ENCODE peak calls at places on chromosomes 5 and 9, in four cellular contexts. One of them, this sample, is unnamed.

GRCh38 chr5:82405166-82405565 is 127.0 kb upstream of the RPS23 start:
- DNase-seq in body of pancreas: no peak
- DNase-seq in IMR-90: peak; percentile 87
- DNase-seq in A549: no peak
- DNase-seq in this sample: no peak

GRCh38 chr9:5455181-5455580 is 4.8 kb downstream of the CD274 start:
- DNase-seq in body of pancreas: no peak
- DNase-seq in IMR-90: peak; percentile 83
- DNase-seq in A549: peak; percentile 20
- DNase-seq in this sample: no peak

GRCh38 chr9:37999501-38000189 is 69.4 kb downstream of the SHB start:
- DNase-seq in IMR-90: peak; percentile 61
- DNase-seq in body of pancreas: no peak
- DNase-seq in A549: no peak
- DNase-seq in this sample: no peak

GRCh38 chr5:172267943-172268342 is 15.6 kb downstream of the UBTD2 start:
- DNase-seq in IMR-90: no peak
- DNase-seq in A549: no peak
- DNase-seq in body of pancreas: no peak
- DNase-seq in this sample: no peak

GRCh38 chr9:113581865-113582697 is 118.6 kb downstream of the RGS3 start:
- DNase-seq in A549: no peak
- DNase-seq in IMR-90: peak; percentile 84
- DNase-seq in body of pancreas: peak; percentile 83
- DNase-seq in this sample: peak; percentile 87

GRCh38 chr5:127369772-127370171 is 79.2 kb downstream of the MEGF10 start:
- DNase-seq in IMR-90: no peak
- DNase-seq in body of pancreas: no peak
- DNase-seq in A549: no peak
- DNase-seq in this sample: no peak

GRCh38 chr5:60455589-60455988 is 244.4 kb downstream of the DEPDC1B start:
- DNase-seq in A549: no peak
- DNase-seq in IMR-90: no peak
- DNase-seq in body of pancreas: no peak
- DNase-seq in this sample: no peak

GRCh38 chr9:22008662-22009562 is at the start of gene CDKN2B:
- DNase-seq in IMR-90: peak; percentile 94
- DNase-seq in body of pancreas: peak; percentile 97
- DNase-seq in A549: no peak
- DNase-seq in this sample: peak; percentile 97

GRCh38 chr9:127050581-127050980 is 71.9 kb downstream of the ANGPTL2 start:
- DNase-seq in IMR-90: no peak
- DNase-seq in body of pancreas: no peak
- DNase-seq in A549: no peak
- DNase-seq in this sample: no peak

GRCh38 chr5:115432691-115433090 is 111.9 kb downstream of the FEM1C start:
- DNase-seq in body of pancreas: no peak
- DNase-seq in IMR-90: peak; percentile 61
- DNase-seq in A549: no peak
- DNase-seq in this sample: no peak

GRCh38 chr5:38018011-38018410 is 178.2 kb upstream of the GDNF start:
- DNase-seq in IMR-90: no peak
- DNase-seq in body of pancreas: no peak
- DNase-seq in A549: no peak
- DNase-seq in this sample: no peak

DNA sequence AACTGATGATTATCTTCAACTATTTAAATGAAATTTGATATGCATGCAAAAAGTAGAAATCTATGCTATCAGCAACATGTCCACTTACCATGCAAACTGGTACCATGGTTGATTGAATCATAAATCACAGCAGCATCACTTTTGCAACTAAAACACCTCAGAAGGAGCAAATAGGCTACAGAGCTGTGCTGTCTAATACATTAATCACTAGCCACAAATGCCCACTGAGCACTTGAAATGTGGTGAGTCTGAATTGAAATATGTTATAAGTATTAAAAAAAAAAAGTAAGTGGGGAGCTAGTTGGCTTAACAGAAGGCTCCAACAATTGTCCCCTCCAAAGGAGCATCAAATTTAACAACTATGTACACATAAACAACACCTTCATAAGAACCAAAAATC is 112.5 kb downstream of the FAM114A2 start:
- DNase-seq in IMR-90: no peak
- DNase-seq in body of pancreas: no peak
- DNase-seq in A549: no peak
- DNase-seq in this sample: no peak
- TF ChIP-seq CTCF in IMR-90: no peak
- TF ChIP-seq CTCF in body of pancreas: no peak
- TF ChIP-seq CTCF in A549: no peak
- TF ChIP-seq CTCF in this sample: no peak

GRCh38 chr5:141597394-141597793 is 21.4 kb downstream of the DIAPH1 start:
- DNase-seq in body of pancreas: no peak
- DNase-seq in A549: no peak
- DNase-seq in IMR-90: no peak
- DNase-seq in this sample: no peak
- TF ChIP-seq POLR2A in body of pancreas: no peak
- TF ChIP-seq POLR2A in A549: no peak
- TF ChIP-seq POLR2A in IMR-90: no peak
- TF ChIP-seq POLR2A in this sample: no peak

DNA sequence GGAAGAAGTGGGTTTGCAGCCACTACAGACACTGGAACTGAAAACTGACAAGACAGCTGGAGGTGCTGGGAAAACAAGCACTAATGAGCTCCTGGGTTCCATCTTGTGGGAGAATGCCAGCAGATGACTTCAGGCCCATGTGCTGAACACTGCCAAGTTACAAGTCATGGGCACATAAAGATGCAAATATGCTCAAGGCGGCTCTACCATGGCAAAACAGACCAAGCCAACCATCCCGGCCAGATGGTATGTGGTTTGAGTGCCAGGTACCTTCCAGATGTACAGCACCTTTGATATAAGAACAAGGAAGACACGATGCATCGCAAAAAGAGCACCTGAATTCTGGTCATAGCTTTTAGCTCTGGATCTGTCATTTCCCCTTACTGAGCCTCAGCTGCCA is 19.9 kb downstream of the TNFSF8 start:
- DNase-seq in A549: no peak
- DNase-seq in IMR-90: no peak
- DNase-seq in body of pancreas: no peak
- DNase-seq in this sample: no peak
- TF ChIP-seq CTCF in A549: no peak
- TF ChIP-seq CTCF in IMR-90: no peak
- TF ChIP-seq CTCF in body of pancreas: no peak
- TF ChIP-seq CTCF in this sample: no peak

DNA sequence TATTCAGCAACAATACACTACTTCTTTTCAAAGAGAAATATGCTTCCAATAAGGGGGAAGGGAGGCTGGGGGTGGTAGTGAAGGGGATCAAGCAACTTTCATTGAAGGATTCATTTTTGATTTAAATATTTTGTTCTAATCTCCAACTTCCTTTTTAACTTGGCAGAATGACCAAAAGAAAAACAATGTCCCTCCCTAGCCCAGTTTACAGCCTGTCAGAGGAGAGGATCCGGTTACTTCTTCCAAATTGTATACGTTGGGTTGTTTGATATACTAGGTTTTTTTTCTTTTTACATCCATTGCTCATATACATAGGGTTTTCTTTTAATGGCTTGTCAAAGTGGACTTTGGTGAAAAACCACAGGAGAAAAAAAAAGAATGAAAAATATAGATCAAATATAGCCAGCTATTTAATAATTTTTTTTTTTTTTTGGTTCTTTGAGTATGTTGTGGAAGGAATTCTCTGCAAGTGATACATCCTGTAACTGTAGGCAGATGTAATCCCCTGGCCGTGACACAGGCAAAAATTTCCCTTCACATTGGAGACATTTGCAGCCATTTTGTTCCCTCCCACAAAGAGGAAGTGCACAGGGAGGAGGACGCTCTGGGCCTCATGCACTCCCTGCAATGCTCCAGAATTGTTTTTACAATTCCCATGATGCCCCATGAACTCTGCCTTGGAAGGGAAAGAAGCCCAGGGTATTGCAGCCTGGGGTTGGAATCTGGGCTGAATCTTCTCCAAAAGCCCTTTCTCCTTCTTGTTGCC is 491.5 kb downstream of the CCDC171 start:
- DNase-seq in body of pancreas: no peak
- DNase-seq in IMR-90: peak; percentile 78
- DNase-seq in A549: no peak
- DNase-seq in this sample: no peak
- TF ChIP-seq POLR2A in body of pancreas: no peak
- TF ChIP-seq POLR2A in IMR-90: no peak
- TF ChIP-seq POLR2A in A549: no peak
- TF ChIP-seq POLR2A in this sample: no peak

DNA sequence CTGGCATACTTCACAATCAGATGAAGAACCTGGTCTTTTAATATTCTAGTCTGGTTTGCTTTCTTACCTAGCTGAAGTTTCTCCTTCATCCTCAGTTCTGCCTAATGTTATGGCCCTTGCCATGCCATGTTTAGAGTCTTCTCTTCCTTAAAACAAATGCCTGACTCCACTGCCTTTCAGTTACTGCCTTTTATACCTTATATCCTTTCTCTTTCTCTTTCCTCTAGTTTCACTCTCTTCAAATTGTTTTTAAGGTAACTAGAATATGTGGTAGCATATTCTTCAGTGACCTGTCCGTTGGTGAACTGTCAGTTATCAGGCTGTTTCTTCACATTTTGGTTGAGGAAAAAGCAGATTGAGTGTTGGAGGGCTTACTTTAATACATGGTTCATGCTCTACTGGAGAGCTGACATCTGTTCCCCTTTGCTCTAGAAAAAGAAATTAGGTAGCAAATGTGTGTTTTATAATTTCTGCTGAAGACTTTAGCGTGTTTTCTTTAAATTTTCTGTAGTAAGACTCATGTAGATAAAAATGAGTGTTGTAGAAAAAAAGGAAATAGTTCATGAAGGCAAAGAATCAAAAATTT is 103.8 kb downstream of the DMXL1 start:
- DNase-seq in body of pancreas: no peak
- DNase-seq in IMR-90: no peak
- DNase-seq in A549: no peak
- DNase-seq in this sample: no peak
- TF ChIP-seq CTCF in body of pancreas: no peak
- TF ChIP-seq CTCF in IMR-90: no peak
- TF ChIP-seq CTCF in A549: no peak
- TF ChIP-seq CTCF in this sample: no peak

GRCh38 chr9:98009926-98010325 is 26.8 kb downstream of the ANP32B start:
- DNase-seq in IMR-90: peak; percentile 18
- DNase-seq in body of pancreas: no peak
- DNase-seq in A549: no peak
- DNase-seq in this sample: no peak

GRCh38 chr9:98011122-98011521 is 28.0 kb downstream of the ANP32B start:
- DNase-seq in IMR-90: no peak
- DNase-seq in body of pancreas: no peak
- DNase-seq in A549: no peak
- DNase-seq in this sample: no peak

GRCh38 chr9:98009437-98009836 is 26.3 kb downstream of the ANP32B start:
- DNase-seq in A549: no peak
- DNase-seq in body of pancreas: no peak
- DNase-seq in IMR-90: no peak
- DNase-seq in this sample: no peak

GRCh38 chr9:98008764-98009163 is 25.6 kb downstream of the ANP32B start:
- DNase-seq in body of pancreas: no peak
- DNase-seq in A549: no peak
- DNase-seq in IMR-90: no peak
- DNase-seq in this sample: no peak

GRCh38 chr9:98010450-98010849 is 27.3 kb downstream of the ANP32B start:
- DNase-seq in body of pancreas: no peak
- DNase-seq in A549: peak; percentile 54
- DNase-seq in IMR-90: peak; percentile 64
- DNase-seq in this sample: peak; percentile 51
- TF ChIP-seq POLR2A in body of pancreas: no peak
- TF ChIP-seq POLR2A in A549: no peak
- TF ChIP-seq POLR2A in IMR-90: no peak
- TF ChIP-seq POLR2A in this sample: no peak

GRCh38 chr5:1349246-1349645 is 4.3 kb upstream of the CLPTM1L start:
- DNase-seq in IMR-90: no peak
- DNase-seq in A549: peak; percentile 29
- DNase-seq in body of pancreas: no peak
- DNase-seq in this sample: no peak
- TF ChIP-seq CTCF in IMR-90: no peak
- TF ChIP-seq CTCF in A549: no peak
- TF ChIP-seq CTCF in body of pancreas: no peak
- TF ChIP-seq CTCF in this sample: no peak

DNA sequence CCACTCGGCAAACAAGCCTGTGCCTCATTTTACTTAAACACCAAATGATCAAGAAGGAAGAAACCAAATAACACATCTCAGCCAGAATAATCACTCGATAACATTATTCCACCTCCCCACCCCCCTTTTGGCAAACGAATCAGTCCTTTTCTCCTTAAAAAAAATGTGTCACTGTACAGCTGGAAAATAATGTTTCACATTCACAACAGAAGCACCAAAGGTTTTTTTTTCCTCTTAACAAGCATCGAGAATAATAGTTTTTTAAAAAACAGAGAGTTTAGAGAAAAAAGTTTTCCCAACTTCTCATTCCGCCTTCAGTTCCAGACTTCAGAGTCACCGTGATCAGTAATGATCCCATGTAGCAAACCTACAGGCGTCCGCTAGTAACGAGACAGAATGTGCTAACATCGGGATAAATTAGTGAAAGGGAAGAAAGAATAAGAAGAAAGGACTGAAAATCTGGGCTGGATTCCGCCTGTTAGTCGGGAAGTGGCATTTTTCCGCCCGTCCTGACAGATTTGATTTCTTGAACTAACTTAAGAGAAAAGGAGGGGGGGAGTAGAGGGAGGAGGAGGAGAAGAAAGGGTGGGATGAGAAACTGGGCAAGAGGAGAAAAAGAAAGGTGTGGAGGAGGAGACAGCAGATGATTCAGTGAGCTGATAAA is at the start of gene ZNF608:
- DNase-seq in body of pancreas: peak; percentile 23
- DNase-seq in IMR-90: peak; percentile 78
- DNase-seq in A549: peak; percentile 35
- DNase-seq in this sample: peak; percentile 29
- TF ChIP-seq POLR2A in body of pancreas: peak; percentile 45
- TF ChIP-seq POLR2A in IMR-90: no peak
- TF ChIP-seq POLR2A in A549: no peak
- TF ChIP-seq POLR2A in this sample: peak; percentile 25

This sample was measured in transverse colon.